ENCODE peak calls at places on chromosomes 1 and 21, in eight cellular contexts. Q is AG08396, W is GM12891, R is psoas muscle, S is left cardiac atrium, A is Calu3, X is iPS-NIHi11, U is T1000. V is an unnamed sample.

GRCh38 chr1:154941332-154941995 is 4.9 kb upstream of the PMVK start:
- DNase-seq in Q (no peak), W (no peak), R (no peak), S (peak), A (no peak), X (peak), U (no peak), V (no peak)

GRCh38 chr1:52323731-52324130 is 42.3 kb downstream of the CC2D1B start:
- DNase-seq in Q (no peak), W (no peak), R (no peak), S (no peak), A (no peak), X (no peak), U (no peak), V (no peak)

GRCh38 chr1:10667815-10668214 is 128.6 kb downstream of the CASZ1 start:
- DNase-seq in Q (no peak), W (no peak), R (no peak), S (no peak), A (no peak), X (peak), U (no peak), V (no peak)

GRCh38 chr1:23174383-23175110 is 5.9 kb upstream of the LUZP1 start:
- DNase-seq in Q (no peak), W (no peak), R (no peak), S (no peak), A (no peak), X (no peak), U (no peak), V (no peak)

GRCh38 chr1:28248273-28249012 is 10.9 kb upstream of the SESN2 start:
- DNase-seq in Q (peak), W (no peak), R (peak), S (peak), A (peak), X (peak), U (peak), V (peak)

GRCh38 chr21:42513151-42513984 is at the start of gene SLC37A1:
- DNase-seq in Q (peak), W (peak), R (peak), S (peak), A (peak), X (peak), U (no peak), V (no peak)

GRCh38 chr1:151547119-151547899 is 7.2 kb downstream of the TUFT1 start:
- DNase-seq in Q (peak), W (no peak), R (peak), S (peak), A (peak), X (peak), U (peak), V (peak)

GRCh38 chr1:202576816-202577215 is 133.4 kb downstream of the SYT2 start:
- DNase-seq in Q (peak), W (no peak), R (no peak), S (no peak), A (peak), X (no peak), U (no peak), V (no peak)

GRCh38 chr1:84352298-84353106 is 45.8 kb upstream of the DNASE2B start:
- DNase-seq in Q (no peak), W (no peak), R (no peak), S (no peak), A (no peak), X (no peak), U (no peak), V (no peak)

GRCh38 chr1:6601865-6602668 is 602 bp downstream of the KLHL21 start:
- DNase-seq in Q (peak), W (no peak), R (peak), S (peak), A (peak), X (peak), U (no peak), V (no peak)

GRCh38 chr1:94608852-94609570 is 67.5 kb upstream of the F3 start:
- DNase-seq in Q (no peak), W (no peak), R (no peak), S (no peak), A (no peak), X (no peak), U (no peak), V (no peak)

GRCh38 chr1:178706467-178706866 is 18.6 kb upstream of the RALGPS2 start:
- DNase-seq in Q (peak), W (no peak), R (peak), S (no peak), A (no peak), X (no peak), U (no peak), V (no peak)

GRCh38 chr1:168686666-168687065 is 42.3 kb downstream of the DPT start:
- DNase-seq in Q (no peak), W (no peak), R (no peak), S (no peak), A (peak), X (no peak), U (no peak), V (no peak)

GRCh38 chr1:235160395-235160964 is 570 bp downstream of the RBM34 start:
- DNase-seq in Q (no peak), W (peak), R (no peak), S (no peak), A (no peak), X (no peak), U (no peak), V (peak)

GRCh38 chr21:44431300-44431699 is 24.0 kb upstream of the LRRC3 start:
- DNase-seq in Q (no peak), W (no peak), R (no peak), S (no peak), A (no peak), X (no peak), U (no peak), V (no peak)

GRCh38 chr1:55547441-55547840 is 332.3 kb upstream of the USP24 start:
- DNase-seq in Q (no peak), W (no peak), R (no peak), S (no peak), A (no peak), X (no peak), U (no peak), V (no peak)

GRCh38 chr1:185439727-185440415 is 122.8 kb upstream of the IVNS1ABP start:
- DNase-seq in Q (no peak), W (peak), R (no peak), S (no peak), A (peak), X (no peak), U (peak), V (no peak)

GRCh38 chr1:208135354-208135753 is 108.8 kb downstream of the PLXNA2 start:
- DNase-seq in Q (no peak), W (no peak), R (no peak), S (peak), A (no peak), X (no peak), U (no peak), V (no peak)

GRCh38 chr21:39444406-39445145 is 1.0 kb downstream of the LCA5L start:
- DNase-seq in Q (peak), W (no peak), R (no peak), S (no peak), A (no peak), X (no peak), U (no peak), V (no peak)

GRCh38 chr1:60639287-60639686 is 443.1 kb upstream of the NFIA start:
- DNase-seq in Q (no peak), W (no peak), R (no peak), S (no peak), A (no peak), X (no peak), U (no peak), V (no peak)

GRCh38 chr1:225875044-225875822 is 6.9 kb downstream of the TMEM63A start:
- DNase-seq in Q (no peak), W (no peak), R (no peak), S (no peak), A (peak), X (no peak), U (no peak), V (peak)

GRCh38 chr1:156717411-156717810 is 10.9 kb upstream of the METTL25B start:
- DNase-seq in Q (no peak), W (no peak), R (no peak), S (no peak), A (no peak), X (no peak), U (no peak), V (no peak)

V was measured in HCT116.